ENCODE peak calls at places on chromosomes 16 and 17, in nine cellular contexts. T is cardiac muscle cell; E is ovary; G is AG04450; Q is CD4-positive, alpha-beta memory T cell; I is uterus; U is upper lobe of left lung; N is HCT116; X is H1. J is an unnamed sample.

GRCh38 chr17:81672954-81673353 is 6.4 kb downstream of the CCDC137 start:
- DNase-seq in N (no peak), T (no peak), Q (no peak), I (no peak), E (no peak), G (no peak), X (no peak), U (no peak), J (no peak)

GRCh38 chr16:70270176-70270575 is 18.4 kb upstream of the EXOSC6 start:
- DNase-seq in X (no peak), T (no peak), N (no peak), I (no peak), G (no peak), Q (no peak), E (no peak), U (no peak), J (no peak)

GRCh38 chr17:48037036-48037881 is at the start of gene COPZ2:
- DNase-seq in T (peak; percentile 61), X (no peak), U (peak; percentile 74), Q (peak; percentile 63), I (peak; percentile 61), N (no peak), G (no peak), E (peak; percentile 50), J (no peak)

GRCh38 chr17:42365136-42365535 is 23.1 kb downstream of the STAT3 start:
- DNase-seq in G (no peak), T (peak; percentile 84), E (no peak), Q (no peak), X (no peak), N (no peak), U (no peak), I (no peak), J (no peak)

GRCh38 chr17:58932956-58933355 is 173.7 kb downstream of the TRIM37 start:
- DNase-seq in U (no peak), E (no peak), X (no peak), T (no peak), N (no peak), G (no peak), I (no peak), Q (no peak), J (no peak)

GRCh38 chr16:66525396-66526180 is 24.3 kb downstream of the TK2 start:
- DNase-seq in G (no peak), E (no peak), N (no peak), U (no peak), X (no peak), Q (no peak), I (no peak), T (peak; percentile 58), J (no peak)

GRCh38 chr16:4381072-4381934 is 9.7 kb downstream of the VASN start:
- DNase-seq in T (no peak), I (no peak), G (no peak), X (no peak), U (no peak), N (no peak), Q (no peak), E (no peak), J (peak; percentile 39)

GRCh38 chr16:86462334-86463084 is 47.8 kb upstream of the FOXF1 start:
- DNase-seq in G (peak; percentile 98), X (no peak), Q (no peak), N (no peak), E (no peak), U (no peak), I (no peak), T (no peak), J (no peak)

GRCh38 chr17:10177921-10178788 is 20.3 kb downstream of the GAS7 start:
- DNase-seq in T (peak; percentile 62), I (no peak), E (no peak), X (peak; percentile 76), U (no peak), G (no peak), N (no peak), Q (no peak), J (no peak)

GRCh38 chr17:45672301-45672700 is 111.8 kb upstream of the CRHR1 start:
- DNase-seq in G (no peak), X (no peak), N (no peak), T (no peak), Q (no peak), U (no peak), I (no peak), E (no peak), J (no peak)

GRCh38 chr16:14194706-14195105 is 123.6 kb downstream of the MRTFB start:
- DNase-seq in N (no peak), Q (no peak), I (no peak), X (no peak), T (no peak), E (no peak), U (no peak), G (no peak), J (no peak)

GRCh38 chr16:86997058-86997457 is 320.1 kb downstream of the C16orf95 start:
- DNase-seq in I (no peak), T (no peak), X (no peak), G (no peak), Q (no peak), E (no peak), N (no peak), U (no peak), J (no peak)

GRCh38 chr17:64092952-64093451 is 36.9 kb downstream of the ERN1 start:
- DNase-seq in N (no peak), Q (no peak), T (no peak), I (peak; percentile 40), U (peak; percentile 65), X (no peak), E (no peak), G (no peak), J (no peak)

GRCh38 chr17:45976755-45977505 is 22.1 kb upstream of the STH start:
- DNase-seq in G (no peak), X (no peak), Q (no peak), T (peak; percentile 40), E (no peak), N (no peak), U (no peak), I (no peak), J (no peak)

GRCh38 chr17:62708587-62708986 is 81.1 kb downstream of the MRC2 start:
- DNase-seq in U (no peak), G (no peak), T (no peak), Q (no peak), N (no peak), I (no peak), X (no peak), E (no peak), J (no peak)

GRCh38 chr17:7215136-7215638 is 4.4 kb downstream of the DLG4 start:
- DNase-seq in N (no peak), X (no peak), E (no peak), I (no peak), U (no peak), G (no peak), T (no peak), Q (no peak), J (no peak)

GRCh38 chr16:69423189-69423588 is 1.2 kb upstream of the CYB5B start:
- DNase-seq in X (no peak), E (no peak), T (no peak), Q (no peak), G (no peak), N (no peak), I (no peak), U (no peak), J (no peak)

GRCh38 chr17:14308636-14308964 is 7.7 kb downstream of the HS3ST3B1 start:
- DNase-seq in U (no peak), E (no peak), I (no peak), T (peak; percentile 24), X (no peak), Q (no peak), G (no peak), N (no peak), J (no peak)

GRCh38 chr16:424623-425081 is 797 bp upstream of the RAB11FIP3 start:
- DNase-seq in X (no peak), N (no peak), T (peak; percentile 39), E (peak; percentile 60), G (no peak), Q (no peak), I (peak; percentile 65), U (peak; percentile 37), J (no peak)

GRCh38 chr16:17302213-17302612 is 168.5 kb downstream of the XYLT1 start:
- DNase-seq in U (no peak), G (no peak), Q (no peak), I (no peak), T (no peak), X (no peak), N (no peak), E (no peak), J (no peak)
- H3K27ac ChIP-seq in U (no peak overlapping the region), G (no peak overlapping the region), Q (no peak overlapping the region), I (no peak overlapping the region), T (no peak overlapping the region), X (no peak overlapping the region), N (no peak overlapping the region), E (no peak overlapping the region), J (no peak overlapping the region)

GRCh38 chr16:80029706-80030481 is 429.4 kb upstream of the MAF start:
- DNase-seq in U (no peak), I (no peak), G (no peak), T (no peak), N (no peak), E (no peak), Q (no peak), X (no peak), J (no peak)
- H3K27ac ChIP-seq in U (no peak overlapping the region), I (no peak overlapping the region), G (no peak overlapping the region), T (no peak overlapping the region), N (no peak overlapping the region), E (no peak overlapping the region), Q (no peak overlapping the region), X (no peak overlapping the region), J (no peak overlapping the region)

GRCh38 chr17:52154466-52154865 is 4.0 kb downstream of the CA10 start:
- DNase-seq in G (no peak), X (no peak), I (no peak), E (no peak), T (no peak), U (no peak), N (no peak), Q (no peak), J (no peak)
- H3K27ac ChIP-seq in G (no peak overlapping the region), X (no peak overlapping the region), I (no peak overlapping the region), E (no peak overlapping the region), T (no peak overlapping the region), U (no peak overlapping the region), N (no peak overlapping the region), Q (no peak overlapping the region), J (no peak overlapping the region)

GRCh38 chr17:4177732-4178131 is 34.7 kb downstream of the CYB5D2 start:
- DNase-seq in Q (peak; percentile 22), I (no peak), N (no peak), U (no peak), T (no peak), X (no peak), G (no peak), E (no peak), J (no peak)

GRCh38 chr17:4174556-4174955 is 31.6 kb downstream of the CYB5D2 start:
- DNase-seq in X (no peak), G (no peak), E (no peak), N (no peak), Q (no peak), I (no peak), T (no peak), U (no peak), J (no peak)

GRCh38 chr17:4176803-4177472 is 33.9 kb downstream of the CYB5D2 start:
- DNase-seq in E (peak; percentile 9), Q (no peak), T (no peak), I (no peak), N (no peak), U (no peak), X (no peak), G (no peak), J (no peak)

GRCh38 chr17:4173771-4174170 is 30.8 kb downstream of the CYB5D2 start:
- DNase-seq in T (no peak), U (no peak), I (no peak), E (no peak), X (no peak), N (no peak), Q (no peak), G (no peak), J (no peak)

GRCh38 chr17:4175921-4176802 is 33.2 kb downstream of the CYB5D2 start:
- DNase-seq in I (no peak), G (no peak), Q (peak; percentile 62), X (no peak), N (no peak), U (no peak), T (no peak), E (no peak), J (no peak)
- H3K27ac ChIP-seq in I (no peak overlapping the region), G (peak overlapping the region; percentile 21), Q (peak overlapping the region; percentile 74), X (no peak overlapping the region), N (no peak overlapping the region), U (no peak overlapping the region), T (peak overlapping the region; percentile 91), E (no peak overlapping the region), J (no peak overlapping the region)

J was measured in caudate nucleus.